ENCODE peak calls at places on chromosome 1, in four cellular contexts. N is IMR-90, T is astrocyte, M is lung. Q is an unnamed sample.

GRCh38 chr1:108708726-108709660 is 3.7 kb upstream of the FNDC7 start:
- DNase-seq in T (no peak), N (no peak), M (no peak), Q (no peak)

GRCh38 chr1:19300211-19300610 is 11.6 kb upstream of the AKR7A3 start:
- DNase-seq in N (no peak), M (no peak), T (no peak), Q (no peak)

GRCh38 chr1:209627349-209628196 is 24.7 kb downstream of the LAMB3 start:
- DNase-seq in T (peak; percentile 41), M (peak; percentile 66), N (peak; percentile 69), Q (peak; percentile 82)

GRCh38 chr1:27968692-27969091 is 8.9 kb downstream of the XKR8 start:
- DNase-seq in M (no peak), T (peak; percentile 94), N (peak; percentile 94), Q (peak; percentile 19)

GRCh38 chr1:247373721-247374141 is 42.1 kb upstream of the ZNF496 start:
- DNase-seq in N (peak; percentile 32), M (peak; percentile 36), T (no peak), Q (no peak)

GRCh38 chr1:12046749-12047119 is 16.4 kb upstream of the TNFRSF8 start:
- DNase-seq in N (no peak), M (no peak), T (no peak), Q (no peak)

GRCh38 chr1:20266141-20266540 is 24.5 kb upstream of the VWA5B1 start:
- DNase-seq in M (no peak), T (peak; percentile 74), N (peak; percentile 49), Q (no peak)

GRCh38 chr1:56469640-56470371 is 109.6 kb downstream of the PLPP3 start:
- DNase-seq in N (peak; percentile 57), M (no peak), T (peak; percentile 62), Q (no peak)

GRCh38 chr1:3705341-3705950 is 46.8 kb upstream of the CCDC27 start:
- DNase-seq in T (no peak), N (no peak), M (no peak), Q (no peak)

GRCh38 chr1:87044840-87045239 is 130.4 kb downstream of the HS2ST1 start:
- DNase-seq in M (no peak), T (no peak), N (no peak), Q (no peak)

GRCh38 chr1:34128186-34128889 is 36.7 kb downstream of the CSMD2 start:
- DNase-seq in N (no peak), M (no peak), T (no peak), Q (no peak)

GRCh38 chr1:8004803-8005573 is 21.1 kb downstream of the ERRFI1 start:
- DNase-seq in N (peak; percentile 98), M (peak; percentile 78), T (peak; percentile 95), Q (peak; percentile 26)

GRCh38 chr1:207996632-207997031 is 85.7 kb upstream of the CD34 start:
- DNase-seq in M (no peak), N (no peak), T (no peak), Q (no peak)

GRCh38 chr1:70140343-70140742 is 65.0 kb downstream of the LRRC40 start:
- DNase-seq in N (peak; percentile 78), M (no peak), T (peak; percentile 46), Q (no peak)

GRCh38 chr1:205851993-205852392 is 2.1 kb upstream of the PM20D1 start:
- DNase-seq in M (no peak), T (no peak), N (no peak), Q (no peak)

GRCh38 chr1:201711101-201711597 is 117.8 kb upstream of the IPO9 start:
- DNase-seq in M (no peak), N (no peak), T (no peak), Q (no peak)

GRCh38 chr1:145917595-145917994 is 922 bp downstream of the PEX11B start:
- DNase-seq in N (no peak), T (no peak), M (no peak), Q (no peak)

GRCh38 chr1:203046984-203047630 is 20.8 kb downstream of the PPFIA4 start:
- DNase-seq in N (peak; percentile 87), M (no peak), T (peak; percentile 83), Q (no peak)

DNA sequence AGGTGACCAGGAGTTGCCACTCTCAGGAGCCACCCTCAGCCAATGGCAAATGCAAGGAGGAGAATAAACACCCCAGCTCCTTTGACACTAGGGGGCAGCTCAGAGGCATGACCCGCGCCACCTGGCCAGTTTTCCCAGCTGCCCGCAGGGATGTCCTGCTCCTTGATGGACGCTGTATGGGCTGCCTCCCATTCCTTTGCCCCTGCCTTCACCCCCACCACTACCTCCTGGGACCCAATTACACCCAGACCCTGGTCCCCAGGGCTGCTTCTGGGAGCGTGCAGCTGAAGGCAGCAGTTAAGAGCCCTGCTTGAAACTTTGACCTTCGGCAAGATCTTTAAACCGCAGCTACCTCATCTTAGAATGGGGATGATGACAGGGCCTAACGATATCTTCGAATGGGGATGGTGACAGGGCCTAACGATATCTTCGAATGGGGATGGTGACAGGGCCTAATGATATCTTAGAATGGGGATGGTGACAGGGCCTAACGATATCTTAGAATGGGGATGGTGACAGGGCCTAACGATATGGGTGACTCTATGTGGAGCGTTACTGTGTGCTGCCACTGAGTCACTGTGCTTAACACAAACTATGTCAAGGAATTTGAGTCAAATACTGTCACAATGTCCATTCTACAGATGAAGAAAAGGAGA is 163.0 kb upstream of the KAZN start:
- DNase-seq in N (no peak), T (no peak), M (no peak), Q (no peak)
- TF ChIP-seq CTCF in N (no peak), T (no peak), M (no peak), Q (no peak)

GRCh38 chr1:248404024-248404423 is 1.2 kb downstream of the OR2T1 start:
- DNase-seq in N (peak; percentile 19), M (no peak), T (no peak), Q (no peak)
- TF ChIP-seq CTCF in N (no peak), M (no peak), T (no peak), Q (no peak)

GRCh38 chr1:221431068-221431651 is 310.7 kb downstream of the DUSP10 start:
- DNase-seq in M (no peak), N (peak; percentile 40), T (peak; percentile 26), Q (no peak)
- TF ChIP-seq CTCF in M (no peak), N (peak; percentile 44), T (no peak), Q (no peak)

GRCh38 chr1:178310685-178311105 is 186.1 kb downstream of the CLEC20A start:
- DNase-seq in N (peak; percentile 80), M (no peak), T (peak; percentile 65), Q (peak; percentile 28)
- TF ChIP-seq CTCF in N (peak; percentile 80), M (peak; percentile 44), T (peak; percentile 79), Q (peak; percentile 61)

GRCh38 chr1:218462116-218462515 is 117.0 kb downstream of the TGFB2 start:
- DNase-seq in T (no peak), N (no peak), M (no peak), Q (no peak)

GRCh38 chr1:218459878-218460277 is 114.7 kb downstream of the TGFB2 start:
- DNase-seq in M (no peak), N (peak; percentile 84), T (peak; percentile 94), Q (peak; percentile 45)

GRCh38 chr1:218460367-218460766 is 115.2 kb downstream of the TGFB2 start:
- DNase-seq in N (peak; percentile 61), T (peak; percentile 84), M (no peak), Q (no peak)

GRCh38 chr1:218462591-218462990 is 117.5 kb downstream of the TGFB2 start:
- DNase-seq in T (no peak), M (no peak), N (no peak), Q (no peak)

DNA sequence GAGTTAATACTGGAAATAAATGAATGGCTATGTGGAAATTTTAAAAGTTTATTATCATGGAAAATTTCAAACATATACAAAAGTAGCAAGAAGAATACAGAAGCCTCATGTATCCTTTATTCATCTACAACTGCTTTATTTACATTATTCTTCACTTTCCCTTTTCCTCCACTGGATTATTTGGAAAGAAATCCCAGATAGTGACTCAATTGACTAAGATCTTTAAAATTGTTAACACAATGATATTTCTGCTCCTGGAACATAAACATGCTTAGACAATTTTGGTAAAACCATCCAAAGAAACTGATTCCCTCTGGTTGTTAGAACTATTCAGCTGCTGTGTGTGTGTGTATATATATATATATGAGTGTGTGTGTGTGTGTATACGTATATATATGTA is 116.2 kb downstream of the TGFB2 start:
- DNase-seq in N (peak; percentile 61), M (no peak), T (no peak), Q (no peak)
- TF ChIP-seq CTCF in N (no peak), M (no peak), T (no peak), Q (no peak)

GRCh38 chr1:230699716-230700115 is 14.2 kb downstream of the AGT start:
- DNase-seq in T (no peak), N (no peak), M (no peak), Q (no peak)

GRCh38 chr1:230694991-230695390 is 18.9 kb downstream of the AGT start:
- DNase-seq in M (no peak), T (no peak), N (no peak), Q (no peak)

GRCh38 chr1:230700132-230700531 is 13.8 kb downstream of the AGT start:
- DNase-seq in T (no peak), N (no peak), M (no peak), Q (no peak)

GRCh38 chr1:230696722-230697432 is 17.0 kb downstream of the AGT start:
- DNase-seq in T (peak; percentile 34), M (no peak), N (peak; percentile 34), Q (no peak)

DNA sequence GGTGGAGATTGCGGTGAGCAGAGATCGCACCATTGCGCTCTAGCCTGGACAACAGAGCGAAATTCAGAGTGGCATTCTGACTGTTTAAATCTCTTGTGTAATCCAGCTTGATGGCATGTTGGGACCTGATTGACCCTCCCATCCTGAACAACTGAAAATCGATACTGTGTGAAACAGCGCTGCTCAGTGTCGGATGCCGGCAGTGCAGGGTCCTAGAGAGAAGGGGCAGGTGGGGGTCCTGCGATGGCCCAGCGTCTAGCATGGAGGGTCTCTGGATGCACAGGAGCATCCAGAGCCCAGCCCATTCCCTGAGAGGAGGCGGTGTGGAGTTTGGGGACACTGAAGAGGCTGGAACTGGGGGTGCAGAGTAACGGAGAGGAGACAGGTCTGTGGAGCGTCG is 15.8 kb downstream of the AGT start:
- DNase-seq in N (no peak), M (no peak), T (no peak), Q (no peak)
- TF ChIP-seq CTCF in N (no peak), M (no peak), T (no peak), Q (no peak)

GRCh38 chr1:54507033-54507432 is 41.0 kb upstream of the ACOT11 start:
- DNase-seq in N (no peak), M (no peak), T (no peak), Q (no peak)
- TF ChIP-seq CTCF in N (no peak), M (no peak), T (no peak), Q (no peak)

DNA sequence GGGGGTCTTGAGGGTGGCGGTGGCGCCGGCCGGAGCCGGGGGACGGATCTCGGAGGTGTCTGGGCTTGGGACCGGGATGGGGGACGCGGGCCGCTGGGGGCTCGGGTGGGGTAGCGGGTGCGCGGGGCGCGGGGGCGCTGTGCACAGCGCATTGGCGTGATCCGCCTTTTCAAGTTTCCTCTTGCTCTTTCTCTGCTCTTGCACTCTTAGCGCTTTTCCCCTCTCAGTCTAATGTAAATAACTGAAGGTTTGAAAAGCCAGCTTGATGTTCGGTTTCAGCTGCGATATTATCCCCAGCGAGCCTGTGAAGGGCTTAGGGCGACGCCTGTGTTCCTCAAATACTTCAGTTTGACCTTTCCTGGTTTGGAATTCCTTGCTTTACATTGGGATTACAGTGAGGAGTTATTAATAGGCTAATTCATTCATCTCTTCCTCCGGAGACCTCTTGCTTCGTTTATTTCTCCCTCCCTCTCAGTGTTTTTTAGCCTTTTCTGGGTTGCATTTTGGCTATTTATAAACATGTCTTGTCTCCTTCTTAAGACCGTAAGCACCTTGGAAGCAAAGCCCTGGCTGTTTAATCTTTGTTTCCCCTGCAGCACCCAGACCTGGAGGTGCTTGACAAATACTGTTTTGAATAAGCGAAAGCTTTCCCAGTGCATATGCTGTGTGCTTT is 673 bp downstream of the RAB4A start:
- DNase-seq in N (peak; percentile 38), T (no peak), M (no peak), Q (no peak)
- TF ChIP-seq CTCF in N (peak; percentile 11), T (no peak), M (no peak), Q (no peak)

GRCh38 chr1:220983877-220984635 is 104.8 kb downstream of the HLX start:
- DNase-seq in M (no peak), N (no peak), T (no peak), Q (peak; percentile 28)
- TF ChIP-seq CTCF in M (no peak), N (no peak), T (no peak), Q (no peak)